ENCODE peak calls at places on chromosome 5, in seven cellular contexts. N, P, V, U, I, W and X are unnamed samples.

GRCh38 chr5:72618699-72619098 is 111.5 kb upstream of the ZNF366 start:
- DNase-seq in P (no peak), V (peak; percentile 39), U (no peak), N (no peak), I (no peak), W (no peak), X (no peak)

GRCh38 chr5:16508730-16509531 is 43.3 kb upstream of the ZNF622 start:
- DNase-seq in I (peak; percentile 78), W (no peak), U (peak; percentile 38), V (peak; percentile 4), N (no peak), P (peak; percentile 57), X (no peak)

GRCh38 chr5:109533847-109534272 is 124.1 kb upstream of the PJA2 start:
- DNase-seq in U (no peak), V (peak; percentile 7), W (no peak), I (no peak), N (peak; percentile 8), P (no peak), X (no peak)

GRCh38 chr5:71653119-71653518 is 66.0 kb upstream of the CARTPT start:
- DNase-seq in V (peak; percentile 15), P (no peak), U (no peak), N (no peak), I (no peak), W (no peak), X (no peak)

GRCh38 chr5:174459071-174459702 is 265.2 kb upstream of the MSX2 start:
- DNase-seq in W (no peak), N (no peak), P (no peak), U (no peak), I (no peak), V (no peak), X (no peak)

GRCh38 chr5:56490971-56491468 is 257.9 kb upstream of the ANKRD55 start:
- DNase-seq in V (no peak), P (no peak), I (no peak), N (no peak), U (no peak), W (no peak), X (peak; percentile 64)

GRCh38 chr5:79527431-79527830 is 13.5 kb upstream of the HOMER1 start:
- DNase-seq in V (no peak), P (no peak), N (no peak), W (no peak), U (no peak), I (no peak), X (no peak)

GRCh38 chr5:16709691-16710420 is 93.1 kb upstream of the RETREG1 start:
- DNase-seq in N (no peak), U (no peak), I (no peak), P (no peak), V (no peak), W (no peak), X (no peak)

GRCh38 chr5:147874910-147875367 is 3.6 kb upstream of the SCGB3A2 start:
- DNase-seq in U (no peak), P (no peak), W (no peak), I (no peak), N (no peak), V (no peak), X (no peak)

GRCh38 chr5:151685749-151686672 is 704 bp downstream of the SPARC start:
- DNase-seq in U (no peak), N (peak; percentile 57), V (peak; percentile 48), P (no peak), W (no peak), I (no peak), X (no peak)

GRCh38 chr5:65085181-65085580 is 316.5 kb downstream of the CWC27 start:
- DNase-seq in I (no peak), N (no peak), W (no peak), P (no peak), U (no peak), V (no peak), X (no peak)

GRCh38 chr5:72205431-72206009 is 98.2 kb downstream of the MAP1B start:
- DNase-seq in V (no peak), W (no peak), N (no peak), I (no peak), P (no peak), U (no peak), X (no peak)

GRCh38 chr5:81269751-81270686 is 31.4 kb upstream of the ZCCHC9 start:
- DNase-seq in P (no peak), U (no peak), V (peak; percentile 33), I (no peak), N (no peak), W (no peak), X (peak; percentile 22)

GRCh38 chr5:179393078-179393477 is 47.8 kb upstream of the ADAMTS2 start:
- DNase-seq in U (no peak), P (no peak), I (no peak), V (peak; percentile 97), N (no peak), W (no peak), X (no peak)

GRCh38 chr5:61519728-61520277 is 187.7 kb downstream of the ZSWIM6 start:
- DNase-seq in V (no peak), W (no peak), P (no peak), I (no peak), N (no peak), U (no peak), X (no peak)

GRCh38 chr5:180668835-180669596 is 19.6 kb upstream of the FLT4 start:
- DNase-seq in N (no peak), W (no peak), V (no peak), I (no peak), P (no peak), U (no peak), X (no peak)

GRCh38 chr5:98749046-98749445 is 24.4 kb upstream of the RGMB start:
- DNase-seq in W (no peak), I (no peak), U (no peak), N (no peak), V (no peak), P (no peak), X (no peak)

GRCh38 chr5:96984506-96985192 is 48.8 kb downstream of the LNPEP start:
- DNase-seq in W (no peak), V (no peak), N (no peak), P (no peak), I (no peak), U (peak; percentile 11), X (no peak)

GRCh38 chr5:132261881-132262845 is 4.7 kb downstream of the PDLIM4 start:
- DNase-seq in V (no peak), I (no peak), N (no peak), W (no peak), P (no peak), U (peak; percentile 4), X (peak; percentile 4)

GRCh38 chr5:96781031-96781733 is 26.6 kb downstream of the ERAP1 start:
- DNase-seq in P (no peak), I (no peak), N (no peak), U (no peak), W (no peak), V (peak; percentile 49), X (no peak)

GRCh38 chr5:127810707-127811106 is 107.5 kb downstream of the CCDC192 start:
- DNase-seq in N (no peak), W (no peak), V (no peak), I (no peak), U (no peak), P (no peak), X (no peak)

GRCh38 chr5:139688088-139688702 is 40.0 kb downstream of the CXXC5 start:
- DNase-seq in U (no peak), N (no peak), V (no peak), W (no peak), P (no peak), I (no peak), X (no peak)

GRCh38 chr5:126777257-126777973 is 479 bp downstream of the LMNB1 start:
- DNase-seq in N (peak; percentile 63), P (no peak), V (peak; percentile 53), W (peak; percentile 87), U (peak; percentile 64), I (peak; percentile 33), X (peak; percentile 43)

GRCh38 chr5:159101689-159102088 is 2.0 kb upstream of the EBF1 start:
- DNase-seq in W (peak; percentile 52), N (no peak), I (no peak), V (peak; percentile 44), P (no peak), U (no peak), X (no peak)

GRCh38 chr5:61330341-61330878 is 1.6 kb upstream of the ZSWIM6 start:
- DNase-seq in V (peak; percentile 53), N (peak; percentile 45), P (peak; percentile 38), I (peak; percentile 27), W (no peak), U (peak; percentile 64), X (peak; percentile 49)

GRCh38 chr5:166083183-166083959 is 2208.1 kb upstream of the WWC1 start:
- DNase-seq in U (no peak), I (no peak), V (no peak), P (no peak), W (no peak), N (no peak), X (no peak)

GRCh38 chr5:32390819-32391591 is 53.5 kb downstream of the ZFR start:
- DNase-seq in W (no peak), N (no peak), U (no peak), V (peak; percentile 95), P (no peak), I (no peak), X (no peak)

GRCh38 chr5:178347956-178348355 is 115.4 kb upstream of the PHYKPL start:
- DNase-seq in U (no peak), V (no peak), N (no peak), W (no peak), P (no peak), I (no peak), X (no peak)
- H3K4me3 ChIP-seq in U (no peak overlapping the region), V (no peak overlapping the region), N (no peak overlapping the region), W (no peak overlapping the region), P (no peak overlapping the region), I (no peak overlapping the region), X (no peak overlapping the region)

GRCh38 chr5:94180761-94181160 is 437.6 kb downstream of the KIAA0825 start:
- DNase-seq in V (no peak), I (no peak), N (no peak), W (no peak), P (no peak), U (no peak), X (no peak)

GRCh38 chr5:94184870-94185269 is 433.5 kb downstream of the KIAA0825 start:
- DNase-seq in I (no peak), U (no peak), V (no peak), P (no peak), W (no peak), N (no peak), X (no peak)

GRCh38 chr5:94181940-94182339 is 436.5 kb downstream of the KIAA0825 start:
- DNase-seq in I (no peak), V (peak; percentile 7), N (no peak), U (no peak), P (no peak), W (peak; percentile 15), X (peak; percentile 21)
- TF ChIP-seq CTCF in I (no peak), V (peak; percentile 17), N (peak; percentile 13), U (no peak), P (no peak), W (peak; percentile 2), X (peak; percentile 34)

GRCh38 chr5:150660108-150660831 is 781 bp upstream of the MYOZ3 start:
- DNase-seq in I (no peak), U (no peak), N (peak; percentile 11), V (no peak), W (no peak), P (no peak), X (no peak)
- H3K4me3 ChIP-seq in I (no peak overlapping the region), U (no peak overlapping the region), N (no peak overlapping the region), V (no peak overlapping the region), W (no peak overlapping the region), P (no peak overlapping the region), X (no peak overlapping the region)

GRCh38 chr5:5721881-5722280 is 299.4 kb downstream of the ICE1 start:
- DNase-seq in N (no peak), V (no peak), P (no peak), I (no peak), U (no peak), W (no peak), X (no peak)

GRCh38 chr5:5726401-5726800 is 303.9 kb downstream of the ICE1 start:
- DNase-seq in W (no peak), V (no peak), I (no peak), U (no peak), N (no peak), P (no peak), X (no peak)
- TF ChIP-seq CTCF in W (no peak), V (no peak), I (no peak), U (no peak), N (no peak), P (no peak), X (peak; percentile 34)